ENCODE peak calls at places on chromosomes 13 and 19, in ten cellular contexts. One of them, this sample, is unnamed.

GRCh38 chr13:63843766-63844699 is 2428.4 kb upstream of the PCDH20 start:
- DNase-seq in Calu3: no peak
- DNase-seq in islet precursor cell: peak; percentile 43
- DNase-seq in adipocyte: no peak
- DNase-seq in AG09319: no peak
- DNase-seq in activated T-helper 9 cell treated with anti-CD3 and anti-CD28 coated beads, Interleukin-2, amount 50 U/mL, for 16 hours: no peak
- DNase-seq in C1 segment of cervical spinal cord: no peak
- DNase-seq in mesendoderm: no peak
- DNase-seq in A172: no peak
- DNase-seq in activated CD4-positive, alpha-beta T cell treated with anti-CD3 and anti-CD28 coated beads, Interleukin-2, amount 10 ng/mL, durations not matched to agents 7 days and 5 days: no peak
- DNase-seq in this sample: no peak

GRCh38 chr13:32903720-32904119 is 112.5 kb upstream of the KL start:
- DNase-seq in A172: no peak
- DNase-seq in activated T-helper 9 cell treated with anti-CD3 and anti-CD28 coated beads, Interleukin-2, amount 50 U/mL, for 16 hours: no peak
- DNase-seq in mesendoderm: peak; percentile 9
- DNase-seq in activated CD4-positive, alpha-beta T cell treated with anti-CD3 and anti-CD28 coated beads, Interleukin-2, amount 10 ng/mL, durations not matched to agents 7 days and 5 days: no peak
- DNase-seq in islet precursor cell: peak; percentile 69
- DNase-seq in adipocyte: no peak
- DNase-seq in AG09319: no peak
- DNase-seq in C1 segment of cervical spinal cord: no peak
- DNase-seq in Calu3: no peak
- DNase-seq in this sample: no peak

GRCh38 chr19:44689290-44690130 is 9.4 kb upstream of the CEACAM16 start:
- DNase-seq in A172: peak; percentile 50
- DNase-seq in Calu3: peak; percentile 91
- DNase-seq in AG09319: peak; percentile 27
- DNase-seq in C1 segment of cervical spinal cord: peak; percentile 65
- DNase-seq in activated T-helper 9 cell treated with anti-CD3 and anti-CD28 coated beads, Interleukin-2, amount 50 U/mL, for 16 hours: peak; percentile 69
- DNase-seq in mesendoderm: peak; percentile 82
- DNase-seq in activated CD4-positive, alpha-beta T cell treated with anti-CD3 and anti-CD28 coated beads, Interleukin-2, amount 10 ng/mL, durations not matched to agents 7 days and 5 days: peak; percentile 80
- DNase-seq in adipocyte: peak; percentile 84
- DNase-seq in islet precursor cell: peak; percentile 83
- DNase-seq in this sample: no peak

GRCh38 chr19:12783849-12784393 is 7.4 kb upstream of the JUNB start:
- DNase-seq in adipocyte: peak; percentile 45
- DNase-seq in A172: peak; percentile 82
- DNase-seq in activated T-helper 9 cell treated with anti-CD3 and anti-CD28 coated beads, Interleukin-2, amount 50 U/mL, for 16 hours: no peak
- DNase-seq in activated CD4-positive, alpha-beta T cell treated with anti-CD3 and anti-CD28 coated beads, Interleukin-2, amount 10 ng/mL, durations not matched to agents 7 days and 5 days: no peak
- DNase-seq in islet precursor cell: peak; percentile 89
- DNase-seq in mesendoderm: no peak
- DNase-seq in C1 segment of cervical spinal cord: peak; percentile 37
- DNase-seq in Calu3: peak; percentile 78
- DNase-seq in AG09319: no peak
- DNase-seq in this sample: no peak

GRCh38 chr13:98384739-98385138 is 192.2 kb downstream of the STK24 start:
- DNase-seq in islet precursor cell: no peak
- DNase-seq in adipocyte: no peak
- DNase-seq in activated T-helper 9 cell treated with anti-CD3 and anti-CD28 coated beads, Interleukin-2, amount 50 U/mL, for 16 hours: no peak
- DNase-seq in C1 segment of cervical spinal cord: no peak
- DNase-seq in A172: no peak
- DNase-seq in Calu3: no peak
- DNase-seq in activated CD4-positive, alpha-beta T cell treated with anti-CD3 and anti-CD28 coated beads, Interleukin-2, amount 10 ng/mL, durations not matched to agents 7 days and 5 days: no peak
- DNase-seq in mesendoderm: no peak
- DNase-seq in AG09319: no peak
- DNase-seq in this sample: no peak

GRCh38 chr13:98447881-98448641 is 128.8 kb downstream of the STK24 start:
- DNase-seq in mesendoderm: peak; percentile 77
- DNase-seq in adipocyte: no peak
- DNase-seq in A172: no peak
- DNase-seq in Calu3: no peak
- DNase-seq in C1 segment of cervical spinal cord: peak; percentile 47
- DNase-seq in AG09319: no peak
- DNase-seq in activated CD4-positive, alpha-beta T cell treated with anti-CD3 and anti-CD28 coated beads, Interleukin-2, amount 10 ng/mL, durations not matched to agents 7 days and 5 days: no peak
- DNase-seq in islet precursor cell: no peak
- DNase-seq in activated T-helper 9 cell treated with anti-CD3 and anti-CD28 coated beads, Interleukin-2, amount 50 U/mL, for 16 hours: no peak
- DNase-seq in this sample: no peak

GRCh38 chr19:6730153-6730804 is 7.1 kb downstream of the GPR108 start:
- DNase-seq in AG09319: no peak
- DNase-seq in A172: no peak
- DNase-seq in Calu3: no peak
- DNase-seq in mesendoderm: peak; percentile 82
- DNase-seq in islet precursor cell: peak; percentile 69
- DNase-seq in C1 segment of cervical spinal cord: peak; percentile 72
- DNase-seq in activated T-helper 9 cell treated with anti-CD3 and anti-CD28 coated beads, Interleukin-2, amount 50 U/mL, for 16 hours: no peak
- DNase-seq in adipocyte: no peak
- DNase-seq in activated CD4-positive, alpha-beta T cell treated with anti-CD3 and anti-CD28 coated beads, Interleukin-2, amount 10 ng/mL, durations not matched to agents 7 days and 5 days: peak; percentile 49
- DNase-seq in this sample: no peak

GRCh38 chr13:98528663-98529064 is 48.2 kb downstream of the STK24 start:
- DNase-seq in mesendoderm: no peak
- DNase-seq in activated T-helper 9 cell treated with anti-CD3 and anti-CD28 coated beads, Interleukin-2, amount 50 U/mL, for 16 hours: no peak
- DNase-seq in islet precursor cell: no peak
- DNase-seq in C1 segment of cervical spinal cord: no peak
- DNase-seq in Calu3: no peak
- DNase-seq in adipocyte: no peak
- DNase-seq in activated CD4-positive, alpha-beta T cell treated with anti-CD3 and anti-CD28 coated beads, Interleukin-2, amount 10 ng/mL, durations not matched to agents 7 days and 5 days: no peak
- DNase-seq in A172: no peak
- DNase-seq in AG09319: no peak
- DNase-seq in this sample: no peak

GRCh38 chr19:645912-646797 is 6.5 kb downstream of the FGF22 start:
- DNase-seq in adipocyte: no peak
- DNase-seq in C1 segment of cervical spinal cord: no peak
- DNase-seq in mesendoderm: no peak
- DNase-seq in activated CD4-positive, alpha-beta T cell treated with anti-CD3 and anti-CD28 coated beads, Interleukin-2, amount 10 ng/mL, durations not matched to agents 7 days and 5 days: no peak
- DNase-seq in Calu3: no peak
- DNase-seq in activated T-helper 9 cell treated with anti-CD3 and anti-CD28 coated beads, Interleukin-2, amount 50 U/mL, for 16 hours: no peak
- DNase-seq in AG09319: no peak
- DNase-seq in A172: no peak
- DNase-seq in islet precursor cell: no peak
- DNase-seq in this sample: no peak

GRCh38 chr13:44280461-44280860 is 93.2 kb upstream of the SERP2 start:
- DNase-seq in Calu3: no peak
- DNase-seq in adipocyte: peak; percentile 66
- DNase-seq in A172: peak; percentile 25
- DNase-seq in AG09319: no peak
- DNase-seq in C1 segment of cervical spinal cord: no peak
- DNase-seq in activated CD4-positive, alpha-beta T cell treated with anti-CD3 and anti-CD28 coated beads, Interleukin-2, amount 10 ng/mL, durations not matched to agents 7 days and 5 days: no peak
- DNase-seq in activated T-helper 9 cell treated with anti-CD3 and anti-CD28 coated beads, Interleukin-2, amount 50 U/mL, for 16 hours: no peak
- DNase-seq in mesendoderm: no peak
- DNase-seq in islet precursor cell: no peak
- DNase-seq in this sample: no peak

GRCh38 chr13:27000686-27001085 is 170.9 kb downstream of the USP12 start:
- DNase-seq in activated T-helper 9 cell treated with anti-CD3 and anti-CD28 coated beads, Interleukin-2, amount 50 U/mL, for 16 hours: no peak
- DNase-seq in islet precursor cell: peak; percentile 32
- DNase-seq in mesendoderm: no peak
- DNase-seq in activated CD4-positive, alpha-beta T cell treated with anti-CD3 and anti-CD28 coated beads, Interleukin-2, amount 10 ng/mL, durations not matched to agents 7 days and 5 days: no peak
- DNase-seq in C1 segment of cervical spinal cord: no peak
- DNase-seq in adipocyte: no peak
- DNase-seq in A172: no peak
- DNase-seq in Calu3: no peak
- DNase-seq in AG09319: no peak
- DNase-seq in this sample: no peak

GRCh38 chr13:26984337-26984736 is 187.3 kb downstream of the USP12 start:
- DNase-seq in C1 segment of cervical spinal cord: no peak
- DNase-seq in Calu3: no peak
- DNase-seq in adipocyte: no peak
- DNase-seq in islet precursor cell: no peak
- DNase-seq in AG09319: no peak
- DNase-seq in activated T-helper 9 cell treated with anti-CD3 and anti-CD28 coated beads, Interleukin-2, amount 50 U/mL, for 16 hours: no peak
- DNase-seq in mesendoderm: no peak
- DNase-seq in activated CD4-positive, alpha-beta T cell treated with anti-CD3 and anti-CD28 coated beads, Interleukin-2, amount 10 ng/mL, durations not matched to agents 7 days and 5 days: no peak
- DNase-seq in A172: no peak
- DNase-seq in this sample: no peak

GRCh38 chr13:85806553-85807175 is 7.4 kb upstream of the SLITRK6 start:
- DNase-seq in adipocyte: peak; percentile 85
- DNase-seq in AG09319: peak; percentile 10
- DNase-seq in activated CD4-positive, alpha-beta T cell treated with anti-CD3 and anti-CD28 coated beads, Interleukin-2, amount 10 ng/mL, durations not matched to agents 7 days and 5 days: no peak
- DNase-seq in activated T-helper 9 cell treated with anti-CD3 and anti-CD28 coated beads, Interleukin-2, amount 50 U/mL, for 16 hours: no peak
- DNase-seq in C1 segment of cervical spinal cord: no peak
- DNase-seq in A172: peak; percentile 34
- DNase-seq in mesendoderm: peak; percentile 40
- DNase-seq in Calu3: no peak
- DNase-seq in islet precursor cell: no peak
- DNase-seq in this sample: no peak

GRCh38 chr13:32824671-32825070 is 191.6 kb upstream of the KL start:
- DNase-seq in Calu3: no peak
- DNase-seq in AG09319: no peak
- DNase-seq in C1 segment of cervical spinal cord: no peak
- DNase-seq in activated T-helper 9 cell treated with anti-CD3 and anti-CD28 coated beads, Interleukin-2, amount 50 U/mL, for 16 hours: no peak
- DNase-seq in mesendoderm: peak; percentile 98
- DNase-seq in adipocyte: peak; percentile 87
- DNase-seq in islet precursor cell: peak; percentile 98
- DNase-seq in A172: peak; percentile 93
- DNase-seq in activated CD4-positive, alpha-beta T cell treated with anti-CD3 and anti-CD28 coated beads, Interleukin-2, amount 10 ng/mL, durations not matched to agents 7 days and 5 days: no peak
- DNase-seq in this sample: peak; percentile 77

GRCh38 chr19:1125601-1126533 is 22.1 kb downstream of the GPX4 start:
- DNase-seq in C1 segment of cervical spinal cord: no peak
- DNase-seq in AG09319: no peak
- DNase-seq in islet precursor cell: no peak
- DNase-seq in activated CD4-positive, alpha-beta T cell treated with anti-CD3 and anti-CD28 coated beads, Interleukin-2, amount 10 ng/mL, durations not matched to agents 7 days and 5 days: no peak
- DNase-seq in adipocyte: peak; percentile 37
- DNase-seq in mesendoderm: no peak
- DNase-seq in activated T-helper 9 cell treated with anti-CD3 and anti-CD28 coated beads, Interleukin-2, amount 50 U/mL, for 16 hours: no peak
- DNase-seq in Calu3: no peak
- DNase-seq in A172: peak; percentile 64
- DNase-seq in this sample: no peak

GRCh38 chr19:18265611-18265981 is 8.7 kb downstream of the IQCN start:
- DNase-seq in AG09319: no peak
- DNase-seq in Calu3: no peak
- DNase-seq in A172: no peak
- DNase-seq in activated T-helper 9 cell treated with anti-CD3 and anti-CD28 coated beads, Interleukin-2, amount 50 U/mL, for 16 hours: no peak
- DNase-seq in mesendoderm: no peak
- DNase-seq in adipocyte: no peak
- DNase-seq in activated CD4-positive, alpha-beta T cell treated with anti-CD3 and anti-CD28 coated beads, Interleukin-2, amount 10 ng/mL, durations not matched to agents 7 days and 5 days: no peak
- DNase-seq in C1 segment of cervical spinal cord: no peak
- DNase-seq in islet precursor cell: peak; percentile 43
- DNase-seq in this sample: no peak

GRCh38 chr13:20074956-20075355 is 85.9 kb downstream of the GJA3 start:
- DNase-seq in activated CD4-positive, alpha-beta T cell treated with anti-CD3 and anti-CD28 coated beads, Interleukin-2, amount 10 ng/mL, durations not matched to agents 7 days and 5 days: no peak
- DNase-seq in Calu3: no peak
- DNase-seq in C1 segment of cervical spinal cord: no peak
- DNase-seq in A172: no peak
- DNase-seq in mesendoderm: no peak
- DNase-seq in adipocyte: no peak
- DNase-seq in AG09319: no peak
- DNase-seq in islet precursor cell: no peak
- DNase-seq in activated T-helper 9 cell treated with anti-CD3 and anti-CD28 coated beads, Interleukin-2, amount 50 U/mL, for 16 hours: no peak
- DNase-seq in this sample: no peak

GRCh38 chr19:10290876-10291553 is 1.3 kb downstream of the ICAM5 start:
- DNase-seq in AG09319: no peak
- DNase-seq in activated CD4-positive, alpha-beta T cell treated with anti-CD3 and anti-CD28 coated beads, Interleukin-2, amount 10 ng/mL, durations not matched to agents 7 days and 5 days: peak; percentile 46
- DNase-seq in Calu3: peak; percentile 55
- DNase-seq in adipocyte: peak; percentile 80
- DNase-seq in A172: peak; percentile 33
- DNase-seq in C1 segment of cervical spinal cord: no peak
- DNase-seq in activated T-helper 9 cell treated with anti-CD3 and anti-CD28 coated beads, Interleukin-2, amount 50 U/mL, for 16 hours: no peak
- DNase-seq in islet precursor cell: no peak
- DNase-seq in mesendoderm: peak; percentile 60
- DNase-seq in this sample: no peak

GRCh38 chr13:71773534-71773933 is 93.5 kb downstream of the DACH1 start:
- DNase-seq in AG09319: no peak
- DNase-seq in islet precursor cell: no peak
- DNase-seq in activated T-helper 9 cell treated with anti-CD3 and anti-CD28 coated beads, Interleukin-2, amount 50 U/mL, for 16 hours: no peak
- DNase-seq in adipocyte: no peak
- DNase-seq in mesendoderm: no peak
- DNase-seq in C1 segment of cervical spinal cord: no peak
- DNase-seq in activated CD4-positive, alpha-beta T cell treated with anti-CD3 and anti-CD28 coated beads, Interleukin-2, amount 10 ng/mL, durations not matched to agents 7 days and 5 days: no peak
- DNase-seq in A172: no peak
- DNase-seq in Calu3: no peak
- DNase-seq in this sample: no peak

GRCh38 chr19:46618670-46619231 is 6.1 kb downstream of the PTGIR start:
- DNase-seq in C1 segment of cervical spinal cord: no peak
- DNase-seq in islet precursor cell: no peak
- DNase-seq in Calu3: no peak
- DNase-seq in activated CD4-positive, alpha-beta T cell treated with anti-CD3 and anti-CD28 coated beads, Interleukin-2, amount 10 ng/mL, durations not matched to agents 7 days and 5 days: peak; percentile 41
- DNase-seq in AG09319: no peak
- DNase-seq in A172: no peak
- DNase-seq in activated T-helper 9 cell treated with anti-CD3 and anti-CD28 coated beads, Interleukin-2, amount 50 U/mL, for 16 hours: no peak
- DNase-seq in adipocyte: peak; percentile 29
- DNase-seq in mesendoderm: no peak
- DNase-seq in this sample: no peak

GRCh38 chr13:113493315-113493951 is 2.9 kb upstream of the DCUN1D2 start:
- DNase-seq in C1 segment of cervical spinal cord: no peak
- DNase-seq in A172: peak; percentile 96
- DNase-seq in adipocyte: peak; percentile 95
- DNase-seq in mesendoderm: peak; percentile 81
- DNase-seq in AG09319: peak; percentile 66
- DNase-seq in Calu3: no peak
- DNase-seq in islet precursor cell: no peak
- DNase-seq in activated CD4-positive, alpha-beta T cell treated with anti-CD3 and anti-CD28 coated beads, Interleukin-2, amount 10 ng/mL, durations not matched to agents 7 days and 5 days: no peak
- DNase-seq in activated T-helper 9 cell treated with anti-CD3 and anti-CD28 coated beads, Interleukin-2, amount 50 U/mL, for 16 hours: no peak
- DNase-seq in this sample: peak; percentile 53

GRCh38 chr13:101003566-101003965 is 329.0 kb upstream of the TMTC4 start:
- DNase-seq in adipocyte: no peak
- DNase-seq in Calu3: no peak
- DNase-seq in mesendoderm: no peak
- DNase-seq in A172: no peak
- DNase-seq in activated CD4-positive, alpha-beta T cell treated with anti-CD3 and anti-CD28 coated beads, Interleukin-2, amount 10 ng/mL, durations not matched to agents 7 days and 5 days: no peak
- DNase-seq in islet precursor cell: no peak
- DNase-seq in AG09319: no peak
- DNase-seq in C1 segment of cervical spinal cord: no peak
- DNase-seq in activated T-helper 9 cell treated with anti-CD3 and anti-CD28 coated beads, Interleukin-2, amount 50 U/mL, for 16 hours: no peak
- DNase-seq in this sample: no peak

GRCh38 chr19:57653689-57654088 is 15.0 kb upstream of the ZSCAN4 start:
- DNase-seq in C1 segment of cervical spinal cord: no peak
- DNase-seq in activated CD4-positive, alpha-beta T cell treated with anti-CD3 and anti-CD28 coated beads, Interleukin-2, amount 10 ng/mL, durations not matched to agents 7 days and 5 days: no peak
- DNase-seq in islet precursor cell: no peak
- DNase-seq in Calu3: no peak
- DNase-seq in mesendoderm: no peak
- DNase-seq in AG09319: no peak
- DNase-seq in A172: no peak
- DNase-seq in activated T-helper 9 cell treated with anti-CD3 and anti-CD28 coated beads, Interleukin-2, amount 50 U/mL, for 16 hours: no peak
- DNase-seq in adipocyte: no peak
- DNase-seq in this sample: no peak

GRCh38 chr19:39746836-39747529 is 9.2 kb upstream of the CLC start:
- DNase-seq in activated CD4-positive, alpha-beta T cell treated with anti-CD3 and anti-CD28 coated beads, Interleukin-2, amount 10 ng/mL, durations not matched to agents 7 days and 5 days: no peak
- DNase-seq in C1 segment of cervical spinal cord: no peak
- DNase-seq in A172: no peak
- DNase-seq in activated T-helper 9 cell treated with anti-CD3 and anti-CD28 coated beads, Interleukin-2, amount 50 U/mL, for 16 hours: no peak
- DNase-seq in islet precursor cell: no peak
- DNase-seq in AG09319: no peak
- DNase-seq in mesendoderm: peak; percentile 42
- DNase-seq in adipocyte: no peak
- DNase-seq in Calu3: no peak
- DNase-seq in this sample: no peak

GRCh38 chr13:43058318-43058674 is 34.9 kb downstream of the DNAJC15 start:
- DNase-seq in islet precursor cell: peak; percentile 89
- DNase-seq in C1 segment of cervical spinal cord: no peak
- DNase-seq in AG09319: peak; percentile 53
- DNase-seq in A172: peak; percentile 91
- DNase-seq in activated CD4-positive, alpha-beta T cell treated with anti-CD3 and anti-CD28 coated beads, Interleukin-2, amount 10 ng/mL, durations not matched to agents 7 days and 5 days: peak; percentile 14
- DNase-seq in activated T-helper 9 cell treated with anti-CD3 and anti-CD28 coated beads, Interleukin-2, amount 50 U/mL, for 16 hours: no peak
- DNase-seq in mesendoderm: peak; percentile 83
- DNase-seq in Calu3: peak; percentile 82
- DNase-seq in adipocyte: peak; percentile 73
- DNase-seq in this sample: peak; percentile 15

GRCh38 chr13:44298314-44298713 is 75.3 kb upstream of the SERP2 start:
- DNase-seq in AG09319: no peak
- DNase-seq in Calu3: no peak
- DNase-seq in activated T-helper 9 cell treated with anti-CD3 and anti-CD28 coated beads, Interleukin-2, amount 50 U/mL, for 16 hours: no peak
- DNase-seq in mesendoderm: no peak
- DNase-seq in C1 segment of cervical spinal cord: no peak
- DNase-seq in adipocyte: no peak
- DNase-seq in islet precursor cell: no peak
- DNase-seq in A172: no peak
- DNase-seq in activated CD4-positive, alpha-beta T cell treated with anti-CD3 and anti-CD28 coated beads, Interleukin-2, amount 10 ng/mL, durations not matched to agents 7 days and 5 days: no peak
- DNase-seq in this sample: no peak

GRCh38 chr13:35769812-35770211 is 293.3 kb upstream of the MAB21L1 start:
- DNase-seq in adipocyte: peak; percentile 61
- DNase-seq in C1 segment of cervical spinal cord: no peak
- DNase-seq in mesendoderm: no peak
- DNase-seq in AG09319: no peak
- DNase-seq in A172: no peak
- DNase-seq in activated T-helper 9 cell treated with anti-CD3 and anti-CD28 coated beads, Interleukin-2, amount 50 U/mL, for 16 hours: no peak
- DNase-seq in islet precursor cell: no peak
- DNase-seq in Calu3: no peak
- DNase-seq in activated CD4-positive, alpha-beta T cell treated with anti-CD3 and anti-CD28 coated beads, Interleukin-2, amount 10 ng/mL, durations not matched to agents 7 days and 5 days: no peak
- DNase-seq in this sample: no peak

GRCh38 chr13:94061316-94061715 is 418.2 kb downstream of the DCT start:
- DNase-seq in adipocyte: peak; percentile 61
- DNase-seq in A172: peak; percentile 24
- DNase-seq in islet precursor cell: peak; percentile 57
- DNase-seq in Calu3: no peak
- DNase-seq in AG09319: peak; percentile 5
- DNase-seq in activated CD4-positive, alpha-beta T cell treated with anti-CD3 and anti-CD28 coated beads, Interleukin-2, amount 10 ng/mL, durations not matched to agents 7 days and 5 days: no peak
- DNase-seq in activated T-helper 9 cell treated with anti-CD3 and anti-CD28 coated beads, Interleukin-2, amount 50 U/mL, for 16 hours: no peak
- DNase-seq in mesendoderm: no peak
- DNase-seq in C1 segment of cervical spinal cord: no peak
- DNase-seq in this sample: no peak